ENCODE peak calls at places on chromosome 4, in nine cellular contexts. E, J, M, T, Q, X, L, F and Y are unnamed samples.

GRCh38 chr4:2793578-2793919 is 664 bp downstream of the SH3BP2 start:
- DNase-seq in M (peak), T (no peak), X (peak), F (no peak), L (no peak), J (no peak), E (no peak), Q (peak), Y (no peak)

GRCh38 chr4:128454281-128455075 is 166.9 kb upstream of the PGRMC2 start:
- DNase-seq in J (peak), Q (peak), F (peak), E (peak), L (peak), X (peak), M (peak), T (peak), Y (peak)

GRCh38 chr4:124329134-124329533 is 383.4 kb downstream of the ANKRD50 start:
- DNase-seq in F (no peak), L (no peak), X (no peak), T (no peak), Q (no peak), J (no peak), E (no peak), M (no peak), Y (no peak)

GRCh38 chr4:136934601-136935000 is 597.7 kb downstream of the PCDH18 start:
- DNase-seq in E (no peak), L (no peak), X (no peak), J (no peak), T (no peak), F (no peak), Q (no peak), M (no peak), Y (no peak)

GRCh38 chr4:110005461-110006056 is 92.9 kb downstream of the EGF start:
- DNase-seq in F (peak), L (no peak), T (peak), X (peak), Q (no peak), J (peak), M (peak), E (peak), Y (peak)

GRCh38 chr4:5908836-5909235 is 15.9 kb upstream of the CRMP1 start:
- DNase-seq in L (no peak), T (no peak), M (no peak), J (no peak), F (no peak), Q (no peak), X (no peak), E (no peak), Y (no peak)

GRCh38 chr4:122619583-122619982 is 1.3 kb downstream of the IL21 start:
- DNase-seq in L (no peak), M (no peak), X (no peak), E (no peak), T (no peak), Q (no peak), J (no peak), F (no peak), Y (no peak)

GRCh38 chr4:1775731-1776500 is 17.2 kb upstream of the FGFR3 start:
- DNase-seq in T (peak), L (peak), F (no peak), M (peak), E (no peak), J (no peak), Q (no peak), X (no peak), Y (peak)

GRCh38 chr4:6056976-6057766 is 38.9 kb upstream of the C4orf50 start:
- DNase-seq in E (no peak), L (no peak), Q (no peak), T (peak), J (no peak), X (no peak), F (no peak), M (no peak), Y (no peak)

GRCh38 chr4:111283066-111283677 is 660.3 kb upstream of the PITX2 start:
- DNase-seq in F (peak), Q (no peak), T (peak), M (peak), J (no peak), L (peak), E (peak), X (peak), Y (no peak)

GRCh38 chr4:40190880-40191815 is 5.7 kb upstream of the RHOH start:
- DNase-seq in Q (no peak), J (no peak), T (no peak), E (no peak), F (no peak), L (no peak), X (no peak), M (no peak), Y (no peak)

GRCh38 chr4:68278045-68278444 is 32.6 kb upstream of the TMPRSS11B start:
- DNase-seq in E (no peak), T (no peak), X (no peak), M (no peak), L (no peak), Q (no peak), J (no peak), F (no peak), Y (no peak)

GRCh38 chr4:108345862-108346530 is 177.3 kb upstream of the LEF1 start:
- DNase-seq in Q (no peak), E (no peak), M (no peak), L (no peak), X (no peak), T (no peak), J (no peak), F (peak), Y (no peak)

GRCh38 chr4:170068438-170069128 is 21.2 kb downstream of the AADAT start:
- DNase-seq in Q (no peak), E (no peak), X (no peak), T (no peak), J (no peak), F (no peak), M (no peak), L (no peak), Y (no peak)

GRCh38 chr4:134328741-134329140 is 127.2 kb upstream of the PABPC4L start:
- DNase-seq in X (no peak), L (no peak), M (no peak), J (no peak), T (no peak), Q (no peak), F (no peak), E (no peak), Y (no peak)

GRCh38 chr4:128590773-128591172 is 218.7 kb upstream of the JADE1 start:
- DNase-seq in T (no peak), E (no peak), L (no peak), Q (no peak), J (no peak), M (no peak), F (peak), X (no peak), Y (peak)

GRCh38 chr4:108825737-108826136 is 62.9 kb upstream of the ETNPPL start:
- DNase-seq in F (no peak), Q (no peak), X (no peak), L (no peak), M (no peak), T (no peak), E (no peak), J (no peak), Y (no peak)

GRCh38 chr4:57426779-57427395 is 316.7 kb upstream of the IGFBP7 start:
- DNase-seq in Q (no peak), T (peak), M (peak), J (no peak), F (peak), E (peak), X (peak), L (peak), Y (peak)

GRCh38 chr4:182212211-182212761 is 30.9 kb upstream of the TENM3 start:
- DNase-seq in T (no peak), Q (no peak), J (no peak), E (no peak), X (no peak), L (no peak), F (peak), M (no peak), Y (no peak)